ENCODE peak calls at places on chromosomes 13 and 19, in eight cellular contexts. Z, R, B, A, Q, M, C and P are unnamed samples.

GRCh38 chr13:98978280-98978679 is 416 bp upstream of the DOCK9 start:
- DNase-seq in Z (no peak), R (no peak), B (peak), A (no peak), Q (no peak), M (no peak), C (no peak), P (no peak)

GRCh38 chr19:29320611-29321010 is 107.7 kb upstream of the UQCRFS1 start:
- DNase-seq in Z (no peak), R (no peak), B (no peak), A (no peak), Q (no peak), M (no peak), C (no peak), P (no peak)

GRCh38 chr13:70043685-70044084 is 63.9 kb upstream of the ATXN8OS start:
- DNase-seq in Z (no peak), R (no peak), B (peak), A (no peak), Q (no peak), M (no peak), C (no peak), P (no peak)

GRCh38 chr19:13881231-13881691 is 4.3 kb downstream of the NANOS3 start:
- DNase-seq in Z (no peak), R (peak), B (no peak), A (no peak), Q (no peak), M (no peak), C (no peak), P (no peak)

GRCh38 chr19:1590641-1591397 is 1.8 kb downstream of the MBD3 start:
- DNase-seq in Z (no peak), R (no peak), B (no peak), A (no peak), Q (no peak), M (no peak), C (no peak), P (no peak)

GRCh38 chr13:46339035-46339666 is 47.9 kb downstream of the RUBCNL start:
- DNase-seq in Z (no peak), R (no peak), B (peak), A (no peak), Q (peak), M (no peak), C (no peak), P (no peak)

GRCh38 chr13:68056816-68057710 is 826.9 kb upstream of the PCDH9 start:
- DNase-seq in Z (no peak), R (no peak), B (peak), A (no peak), Q (no peak), M (no peak), C (no peak), P (peak)

GRCh38 chr19:18399008-18399407 is 1.6 kb upstream of the LRRC25 start:
- DNase-seq in Z (no peak), R (no peak), B (peak), A (no peak), Q (peak), M (no peak), C (no peak), P (peak)

GRCh38 chr13:25180795-25181537 is 8.9 kb upstream of the AMER2 start:
- DNase-seq in Z (no peak), R (no peak), B (no peak), A (no peak), Q (no peak), M (no peak), C (no peak), P (no peak)

GRCh38 chr13:113428469-113428865 is 24.8 kb downstream of the ADPRHL1 start:
- DNase-seq in Z (no peak), R (no peak), B (no peak), A (no peak), Q (no peak), M (no peak), C (no peak), P (no peak)

GRCh38 chr13:24362435-24362951 is 53.1 kb downstream of the C1QTNF9 start:
- DNase-seq in Z (no peak), R (no peak), B (no peak), A (no peak), Q (no peak), M (no peak), C (no peak), P (no peak)

GRCh38 chr19:46787331-46788100 is 878 bp downstream of the SLC1A5 start:
- DNase-seq in Z (peak), R (peak), B (no peak), A (no peak), Q (peak), M (no peak), C (peak), P (peak)

GRCh38 chr19:15091918-15092753 is 10.1 kb downstream of the OR1I1 start:
- DNase-seq in Z (peak), R (no peak), B (peak), A (no peak), Q (no peak), M (no peak), C (peak), P (no peak)

GRCh38 chr19:19463348-19464117 is 51.8 kb downstream of the TSSK6 start:
- DNase-seq in Z (no peak), R (no peak), B (no peak), A (no peak), Q (no peak), M (no peak), C (no peak), P (peak)

GRCh38 chr13:66673401-66673800 is 556.7 kb downstream of the PCDH9 start:
- DNase-seq in Z (no peak), R (no peak), B (no peak), A (no peak), Q (no peak), M (no peak), C (no peak), P (no peak)